ENCODE peak calls at places on chromosome 12, in six cellular contexts. One of them, this sample, is unnamed.
A peak's percentile ranks its signal among the peaks of the same experiment; 100 is the strongest.

GRCh38 chr12:111304642-111305071 is 64.2 kb downstream of the PHETA1 start:
- DNase-seq in NCI-H1417: no peak
- DNase-seq in NCI-H1436: no peak
- DNase-seq in neural crest cell: no peak
- DNase-seq in neuronal stem cell: no peak
- DNase-seq in nephron progenitor cell: peak; percentile 50
- DNase-seq in this sample: no peak

GRCh38 chr12:24948816-24949722 is at the start of gene BCAT1:
- DNase-seq in NCI-H1417: peak; percentile 71
- DNase-seq in NCI-H1436: no peak
- DNase-seq in neural crest cell: peak; percentile 70
- DNase-seq in neuronal stem cell: peak; percentile 48
- DNase-seq in nephron progenitor cell: peak; percentile 82
- DNase-seq in this sample: no peak

GRCh38 chr12:102249073-102249854 is 51.6 kb upstream of the PMCH start:
- DNase-seq in NCI-H1417: peak; percentile 19
- DNase-seq in NCI-H1436: no peak
- DNase-seq in neural crest cell: no peak
- DNase-seq in neuronal stem cell: no peak
- DNase-seq in nephron progenitor cell: no peak
- DNase-seq in this sample: no peak

GRCh38 chr12:106195638-106196037 is 52.2 kb downstream of the CKAP4 start:
- DNase-seq in NCI-H1417: no peak
- DNase-seq in NCI-H1436: no peak
- DNase-seq in neural crest cell: no peak
- DNase-seq in neuronal stem cell: no peak
- DNase-seq in nephron progenitor cell: no peak
- DNase-seq in this sample: no peak

GRCh38 chr12:109715310-109716091 is 1.9 kb downstream of the FAM222A start:
- DNase-seq in NCI-H1417: peak; percentile 82
- DNase-seq in NCI-H1436: no peak
- DNase-seq in neural crest cell: no peak
- DNase-seq in neuronal stem cell: no peak
- DNase-seq in nephron progenitor cell: peak; percentile 61
- DNase-seq in this sample: no peak

GRCh38 chr12:89307665-89308253 is 44.5 kb downstream of the DUSP6 start:
- DNase-seq in NCI-H1417: no peak
- DNase-seq in NCI-H1436: no peak
- DNase-seq in neural crest cell: no peak
- DNase-seq in neuronal stem cell: no peak
- DNase-seq in nephron progenitor cell: no peak
- DNase-seq in this sample: no peak

GRCh38 chr12:68739891-68740290 is 6.1 kb upstream of the SLC35E3 start:
- DNase-seq in NCI-H1417: no peak
- DNase-seq in NCI-H1436: no peak
- DNase-seq in neural crest cell: no peak
- DNase-seq in neuronal stem cell: no peak
- DNase-seq in nephron progenitor cell: no peak
- DNase-seq in this sample: no peak

GRCh38 chr12:110102255-110102654 is 21.9 kb upstream of the IFT81 start:
- DNase-seq in NCI-H1417: peak; percentile 72
- DNase-seq in NCI-H1436: peak; percentile 43
- DNase-seq in neural crest cell: peak; percentile 36
- DNase-seq in neuronal stem cell: no peak
- DNase-seq in nephron progenitor cell: peak; percentile 32
- DNase-seq in this sample: peak; percentile 9

GRCh38 chr12:61676520-61676919 is 583.7 kb upstream of the USP15 start:
- DNase-seq in NCI-H1417: no peak
- DNase-seq in NCI-H1436: no peak
- DNase-seq in neural crest cell: no peak
- DNase-seq in neuronal stem cell: no peak
- DNase-seq in nephron progenitor cell: no peak
- DNase-seq in this sample: no peak

GRCh38 chr12:109753054-109753401 is 39.4 kb downstream of the FAM222A start:
- DNase-seq in NCI-H1417: no peak
- DNase-seq in NCI-H1436: no peak
- DNase-seq in neural crest cell: no peak
- DNase-seq in neuronal stem cell: no peak
- DNase-seq in nephron progenitor cell: no peak
- DNase-seq in this sample: no peak

GRCh38 chr12:24212496-24212895 is 263.0 kb upstream of the SOX5 start:
- DNase-seq in NCI-H1417: peak; percentile 96
- DNase-seq in NCI-H1436: peak; percentile 79
- DNase-seq in neural crest cell: no peak
- DNase-seq in neuronal stem cell: no peak
- DNase-seq in nephron progenitor cell: no peak
- DNase-seq in this sample: no peak

This sample was measured in effector CD8-positive, alpha-beta T cell.